ENCODE peak calls at places on chromosomes 5 and 9, in seven cellular contexts. A is NCI-H1092; Y is T-helper 2 cell; G is effector memory CD4-positive, alpha-beta T cell; F is heart right ventricle; C is foreskin fibroblast; T is neural crest cell. K is an unnamed sample.

GRCh38 chr9:68690088-68690487 is 15.0 kb upstream of the PIP5K1B start:
- DNase-seq in A (no peak), Y (no peak), C (no peak), T (no peak), G (no peak), F (peak; percentile 33), K (no peak)

GRCh38 chr9:79572891-79573696 is 1.3 kb downstream of the TLE4 start:
- DNase-seq in T (peak; percentile 33), G (peak; percentile 58), A (no peak), F (peak; percentile 57), Y (peak; percentile 78), C (peak; percentile 61), K (peak; percentile 31)

GRCh38 chr5:149834246-149834855 is 104.2 kb downstream of the PPARGC1B start:
- DNase-seq in G (no peak), A (peak; percentile 46), Y (peak; percentile 24), C (peak; percentile 90), T (peak; percentile 75), F (no peak), K (peak; percentile 92)

GRCh38 chr9:34375901-34376595 is 650 bp downstream of the MYORG start:
- DNase-seq in A (peak; percentile 31), C (peak; percentile 28), Y (peak; percentile 67), F (peak; percentile 57), G (peak; percentile 38), T (no peak), K (peak; percentile 55)

GRCh38 chr5:127019928-127020327 is 10.4 kb downstream of the MARCHF3 start:
- DNase-seq in G (no peak), F (no peak), A (no peak), C (no peak), T (no peak), Y (no peak), K (no peak)

GRCh38 chr5:138789771-138790242 is 36.6 kb downstream of the CTNNA1 start:
- DNase-seq in G (no peak), F (no peak), Y (no peak), A (no peak), C (peak; percentile 60), T (no peak), K (peak; percentile 47)

GRCh38 chr9:21121595-21122251 is 19.9 kb downstream of the IFNW1 start:
- DNase-seq in Y (no peak), A (no peak), T (no peak), C (no peak), G (no peak), F (no peak), K (no peak)

GRCh38 chr9:35688558-35689350 is 971 bp downstream of the TPM2 start:
- DNase-seq in T (no peak), C (peak; percentile 88), G (no peak), F (no peak), Y (no peak), A (no peak), K (peak; percentile 76)

GRCh38 chr9:131841765-131842318 is 102.0 kb upstream of the RAPGEF1 start:
- DNase-seq in G (no peak), Y (no peak), C (no peak), A (no peak), T (no peak), F (no peak), K (no peak)

GRCh38 chr9:132597073-132597775 is 14.8 kb downstream of the BARHL1 start:
- DNase-seq in G (no peak), A (no peak), C (no peak), Y (no peak), T (no peak), F (peak; percentile 76), K (no peak)

GRCh38 chr5:132016721-132017250 is 5.3 kb upstream of the ACSL6 start:
- DNase-seq in A (no peak), Y (no peak), T (no peak), C (no peak), F (no peak), G (no peak), K (no peak)

GRCh38 chr5:135130526-135131215 is 96.6 kb upstream of the PITX1 start:
- DNase-seq in Y (no peak), G (no peak), T (no peak), A (no peak), C (peak; percentile 48), F (no peak), K (no peak)

GRCh38 chr5:143110591-143110990 is 292.9 kb downstream of the NR3C1 start:
- DNase-seq in C (peak; percentile 36), F (no peak), Y (no peak), A (no peak), T (no peak), G (no peak), K (no peak)

GRCh38 chr5:164555809-164556208 is 1050.4 kb downstream of the MAT2B start:
- DNase-seq in C (no peak), F (no peak), G (no peak), Y (no peak), T (no peak), A (no peak), K (no peak)

GRCh38 chr5:132422720-132423442 is 53.4 kb downstream of the SLC22A5 start:
- DNase-seq in T (no peak), F (peak; percentile 51), Y (no peak), G (no peak), C (peak; percentile 78), A (no peak), K (peak; percentile 69)

GRCh38 chr5:61082516-61083280 is 79.6 kb downstream of the SMIM15 start:
- DNase-seq in G (no peak), Y (no peak), C (peak; percentile 23), T (no peak), A (no peak), F (no peak), K (no peak)

GRCh38 chr5:114010362-114010761 is 351.5 kb upstream of the KCNN2 start:
- DNase-seq in G (no peak), Y (no peak), T (no peak), C (peak; percentile 8), A (no peak), F (no peak), K (no peak)

GRCh38 chr5:131209506-131210191 is 38.9 kb downstream of the LYRM7 start:
- DNase-seq in C (no peak), T (no peak), G (peak; percentile 50), A (peak; percentile 68), F (no peak), Y (peak; percentile 77), K (no peak)

GRCh38 chr9:135218331-135219225 is 131.1 kb downstream of the OLFM1 start:
- DNase-seq in A (no peak), G (no peak), F (peak; percentile 12), Y (no peak), T (no peak), C (no peak), K (no peak)

GRCh38 chr5:169637856-169638190 is 748 bp downstream of the DOCK2 start:
- DNase-seq in G (peak; percentile 46), F (no peak), Y (peak; percentile 63), C (no peak), T (no peak), A (no peak), K (no peak)

GRCh38 chr5:122835681-122836080 is 9.7 kb upstream of the SNX24 start:
- DNase-seq in F (no peak), C (no peak), T (no peak), G (no peak), A (no peak), Y (no peak), K (no peak)

GRCh38 chr5:16776611-16777251 is 159.4 kb downstream of the MYO10 start:
- DNase-seq in Y (no peak), T (peak; percentile 26), A (peak; percentile 12), G (no peak), C (peak; percentile 22), F (peak; percentile 26), K (no peak)

GRCh38 chr5:147466581-147466980 is 43.3 kb downstream of the DPYSL3 start:
- DNase-seq in T (no peak), Y (no peak), C (no peak), A (no peak), G (no peak), F (no peak), K (no peak)

GRCh38 chr5:133130387-133131118 is 78.7 kb downstream of the HSPA4 start:
- DNase-seq in C (no peak), F (no peak), T (no peak), Y (no peak), A (no peak), G (no peak), K (no peak)

GRCh38 chr5:138138949-138139775 is at the start of gene NME5:
- DNase-seq in C (peak; percentile 79), Y (no peak), G (no peak), T (peak; percentile 62), A (peak; percentile 13), F (peak; percentile 61), K (peak; percentile 32)

GRCh38 chr9:12815895-12816294 is 41.1 kb downstream of the LURAP1L start:
- DNase-seq in G (no peak), C (peak; percentile 71), Y (no peak), T (no peak), A (no peak), F (no peak), K (no peak)

K was measured in hepatic stellate cell.